ENCODE peak calls at places on chromosomes 16 and 17, in six cellular contexts. R is A549, J is HepG2, M is endothelial cell of umbilical vein, C is K562, I is GM12878. K is an unnamed sample.

GRCh38 chr16:66443269-66443652 is 16.2 kb downstream of the BEAN1 start:
- DNase-seq in M (no peak), I (no peak), R (no peak), C (no peak), J (no peak), K (no peak)

GRCh38 chr16:4945560-4946502 is 8.9 kb upstream of the PPL start:
- DNase-seq in I (no peak), R (peak), M (no peak), J (no peak), C (no peak), K (peak)

GRCh38 chr16:49455991-49456745 is 82.6 kb downstream of the C16orf78 start:
- DNase-seq in J (no peak), C (no peak), I (no peak), R (no peak), M (no peak), K (no peak)

GRCh38 chr17:48868916-48869500 is 23.6 kb upstream of the ATP5MC1 start:
- DNase-seq in M (no peak), R (no peak), J (no peak), C (no peak), I (no peak), K (no peak)

GRCh38 chr17:29278692-29279091 is 15.3 kb downstream of the NUFIP2 start:
- DNase-seq in M (no peak), C (no peak), J (no peak), I (no peak), R (no peak), K (no peak)

GRCh38 chr16:13305019-13305755 is 403.8 kb downstream of the SHISA9 start:
- DNase-seq in J (no peak), R (no peak), M (no peak), I (no peak), C (no peak), K (no peak)

GRCh38 chr16:80557037-80557436 is 16.2 kb downstream of the DYNLRB2 start:
- DNase-seq in I (no peak), C (no peak), J (no peak), R (no peak), M (no peak), K (no peak)

GRCh38 chr16:85421338-85422123 is 191.6 kb upstream of the GSE1 start:
- DNase-seq in C (no peak), R (no peak), I (no peak), J (no peak), M (no peak), K (no peak)

GRCh38 chr17:60165223-60165622 is 15.4 kb downstream of the CA4 start:
- DNase-seq in R (no peak), I (no peak), C (no peak), M (no peak), J (no peak), K (no peak)

GRCh38 chr17:78974635-78975591 is 4.8 kb downstream of the LGALS3BP start:
- DNase-seq in M (peak), I (no peak), C (no peak), R (peak), J (no peak), K (peak)

GRCh38 chr17:11150946-11151345 is 90.1 kb upstream of the SHISA6 start:
- DNase-seq in R (no peak), I (no peak), C (no peak), J (no peak), M (no peak), K (no peak)

GRCh38 chr16:68246671-68247070 is 1.5 kb downstream of the PLA2G15 start:
- DNase-seq in I (no peak), C (no peak), R (no peak), M (no peak), J (no peak), K (peak)

GRCh38 chr16:3548445-3548844 is 28.8 kb downstream of the NLRC3 start:
- DNase-seq in I (no peak), R (no peak), M (no peak), J (no peak), C (no peak), K (no peak)

GRCh38 chr16:61926766-61927165 is 109.5 kb downstream of the CDH8 start:
- DNase-seq in M (no peak), I (no peak), C (no peak), J (peak), R (no peak), K (no peak)

GRCh38 chr17:49730078-49730786 is 22.5 kb upstream of the SLC35B1 start:
- DNase-seq in R (no peak), J (no peak), I (no peak), C (no peak), M (peak), K (no peak)

GRCh38 chr17:75834279-75834920 is 9.8 kb downstream of the UNC13D start:
- DNase-seq in M (no peak), I (no peak), J (no peak), C (no peak), R (no peak), K (no peak)

GRCh38 chr17:77526259-77526711 is 385.5 kb downstream of the SEC14L1 start:
- DNase-seq in R (no peak), J (no peak), C (no peak), M (no peak), I (no peak), K (no peak)

GRCh38 chr17:55332296-55333041 is 67.7 kb downstream of the HLF start:
- DNase-seq in I (no peak), M (no peak), J (no peak), R (no peak), C (no peak), K (no peak)

GRCh38 chr17:66299721-66300120 is 2.7 kb upstream of the PRKCA start:
- DNase-seq in R (no peak), C (no peak), M (no peak), I (no peak), J (no peak), K (no peak)

GRCh38 chr16:80914379-80915078 is 92.2 kb downstream of the CMC2 start:
- DNase-seq in R (no peak), M (no peak), J (peak), C (no peak), I (no peak), K (no peak)

GRCh38 chr17:39623356-39623950 is 3.3 kb upstream of the PPP1R1B start:
- DNase-seq in M (peak), J (peak), I (no peak), C (peak), R (peak), K (peak)

GRCh38 chr17:39621523-39622379 is 5.0 kb upstream of the PPP1R1B start:
- DNase-seq in I (peak), J (peak), M (peak), R (peak), C (peak), K (peak)

GRCh38 chr17:39619786-39620101 is 7.0 kb upstream of the PPP1R1B start:
- DNase-seq in C (no peak), J (peak), R (no peak), M (no peak), I (no peak), K (no peak)

GRCh38 chr17:39624313-39624712 is 2.4 kb upstream of the PPP1R1B start:
- DNase-seq in R (no peak), C (no peak), M (no peak), I (no peak), J (no peak), K (no peak)

GRCh38 chr17:39622380-39623006 is 4.3 kb upstream of the PPP1R1B start:
- DNase-seq in C (no peak), M (no peak), R (peak), J (no peak), I (no peak), K (no peak)
- TF ChIP-seq MAX in C (no peak), M (no peak), R (no peak), J (no peak), I (no peak), K (no peak)

DNA sequence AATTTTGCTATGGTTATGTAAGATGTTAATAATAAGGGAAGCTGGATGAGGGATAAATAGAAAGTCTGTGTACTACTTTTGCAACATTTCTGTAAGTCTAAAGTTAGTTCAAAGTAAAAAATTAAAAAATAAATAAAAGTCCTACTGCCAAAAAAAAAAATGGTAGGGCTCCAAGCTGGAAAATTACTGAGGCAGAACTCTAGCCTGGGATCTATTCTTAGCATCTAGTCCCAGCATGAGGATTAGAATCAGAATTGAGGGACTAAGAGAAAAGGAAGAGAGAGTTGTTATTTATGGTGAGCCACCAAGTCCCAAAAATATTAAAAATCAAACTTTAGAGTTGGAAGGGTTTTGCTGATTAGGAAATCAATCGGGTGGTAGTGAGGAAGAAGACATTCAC is 110.3 kb downstream of the CYB561 start:
- DNase-seq in J (no peak), I (no peak), M (no peak), R (no peak), C (no peak), K (no peak)
- TF ChIP-seq MYC in J (no peak), I (no peak), M (no peak), R (no peak), C (no peak), K (no peak)

GRCh38 chr16:87351320-87351698 is 32.3 kb downstream of the FBXO31 start:
- DNase-seq in R (no peak), I (no peak), C (no peak), J (no peak), M (no peak), K (no peak)

GRCh38 chr16:87348616-87349157 is 31.5 kb upstream of the C16orf95 start:
- DNase-seq in J (no peak), I (no peak), M (no peak), R (no peak), C (no peak), K (no peak)

GRCh38 chr16:87352818-87353217 is 30.8 kb downstream of the FBXO31 start:
- DNase-seq in C (no peak), J (no peak), R (no peak), I (no peak), M (no peak), K (no peak)

GRCh38 chr16:87350031-87350430 is 32.8 kb upstream of the C16orf95 start:
- DNase-seq in M (no peak), R (no peak), I (no peak), C (no peak), J (no peak), K (no peak)

GRCh38 chr16:87350681-87351319 is 32.8 kb downstream of the FBXO31 start:
- DNase-seq in J (no peak), I (no peak), C (no peak), M (no peak), R (no peak), K (no peak)
- TF ChIP-seq MAX in J (no peak), I (no peak), C (no peak), M (no peak), R (no peak), K (no peak)

GRCh38 chr16:82031116-82032084 is 3.7 kb upstream of the HSD17B2 start:
- DNase-seq in M (peak), R (peak), I (no peak), C (peak), J (peak), K (peak)

GRCh38 chr16:82024883-82025282 is 10.2 kb upstream of the HSD17B2 start:
- DNase-seq in R (no peak), C (no peak), M (no peak), I (no peak), J (no peak), K (no peak)

GRCh38 chr16:82024274-82024673 is 10.8 kb upstream of the HSD17B2 start:
- DNase-seq in I (no peak), J (peak), R (no peak), M (no peak), C (no peak), K (no peak)

GRCh38 chr16:82023206-82023605 is 11.8 kb upstream of the HSD17B2 start:
- DNase-seq in C (no peak), M (no peak), J (no peak), I (no peak), R (no peak), K (no peak)

GRCh38 chr16:82027629-82028035 is 7.4 kb upstream of the HSD17B2 start:
- DNase-seq in C (no peak), R (no peak), I (no peak), J (no peak), M (no peak), K (no peak)
- TF ChIP-seq MYC in C (no peak), R (no peak), I (no peak), J (no peak), M (no peak), K (no peak)